ENCODE peak calls at places on chromosomes 6 and 20, in eight cellular contexts. D is GM12864; J is A549; C is naive thymus-derived CD4-positive, alpha-beta T cell; U is BE2C; G is choroid plexus epithelial cell; O is CD4-positive, alpha-beta memory T cell; K is sigmoid colon. L is an unnamed sample.

GRCh38 chr6:97978855-97979271 is 695.8 kb upstream of the MMS22L start:
- DNase-seq in C (no peak), J (no peak), G (no peak), U (peak), K (no peak), O (no peak), D (no peak), L (peak)

GRCh38 chr6:91654844-91655192 is 1067.9 kb upstream of the MAP3K7 start:
- DNase-seq in K (no peak), J (no peak), C (no peak), G (no peak), U (no peak), D (no peak), O (no peak), L (no peak)

GRCh38 chr6:80637312-80637711 is 530.8 kb downstream of the BCKDHB start:
- DNase-seq in C (no peak), J (no peak), U (no peak), O (no peak), K (no peak), D (no peak), G (peak), L (no peak)

GRCh38 chr6:2848851-2849250 is 7.2 kb upstream of the SERPINB1 start:
- DNase-seq in J (no peak), G (no peak), D (no peak), O (peak), C (peak), K (no peak), U (no peak), L (no peak)

GRCh38 chr6:20481281-20481680 is 53.0 kb upstream of the CDKAL1 start:
- DNase-seq in J (no peak), D (no peak), C (no peak), O (no peak), K (no peak), U (no peak), G (no peak), L (no peak)

GRCh38 chr6:135212935-135213334 is 31.8 kb downstream of the MYB start:
- DNase-seq in C (peak), O (no peak), D (no peak), J (no peak), U (no peak), G (peak), K (no peak), L (no peak)

GRCh38 chr6:112796712-112797111 is 449.6 kb downstream of the RFPL4B start:
- DNase-seq in J (no peak), G (no peak), U (no peak), C (no peak), K (no peak), D (no peak), O (no peak), L (no peak)

GRCh38 chr6:119350202-119351004 is 842 bp upstream of the MAN1A1 start:
- DNase-seq in D (peak), O (no peak), J (no peak), K (no peak), G (peak), C (peak), U (no peak), L (peak)

GRCh38 chr20:5569021-5569420 is 181.2 kb upstream of the SHLD1 start:
- DNase-seq in K (no peak), D (no peak), G (peak), J (peak), O (peak), C (peak), U (peak), L (peak)

GRCh38 chr20:21707999-21708737 is 2.7 kb downstream of the PAX1 start:
- DNase-seq in U (no peak), C (no peak), K (no peak), G (no peak), O (no peak), J (no peak), D (no peak), L (no peak)

GRCh38 chr20:40160151-40160550 is 528.9 kb downstream of the MAFB start:
- DNase-seq in G (peak), K (peak), C (no peak), D (peak), U (peak), J (peak), O (no peak), L (peak)

GRCh38 chr6:151014404-151015150 is 149.1 kb downstream of the MTHFD1L start:
- DNase-seq in J (peak), C (peak), D (peak), K (peak), O (peak), U (peak), G (peak), L (peak)

GRCh38 chr20:2706688-2707352 is 14.2 kb downstream of the EBF4 start:
- DNase-seq in U (no peak), D (no peak), J (no peak), G (no peak), K (no peak), O (no peak), C (no peak), L (no peak)

GRCh38 chr20:36070451-36070850 is 84.1 kb upstream of the EPB41L1 start:
- DNase-seq in D (no peak), K (no peak), O (no peak), U (no peak), C (no peak), G (peak), J (no peak), L (no peak)

GRCh38 chr20:49717693-49718092 is 4.0 kb upstream of the B4GALT5 start:
- DNase-seq in J (peak), C (no peak), G (no peak), U (no peak), K (no peak), D (no peak), O (no peak), L (no peak)

GRCh38 chr6:142014515-142014914 is 118.2 kb upstream of the GJE1 start:
- DNase-seq in K (no peak), U (no peak), O (no peak), C (no peak), D (no peak), G (peak), J (peak), L (no peak)

GRCh38 chr20:61178431-61179080 is 73.5 kb upstream of the CDH4 start:
- DNase-seq in C (no peak), D (no peak), U (no peak), K (no peak), G (no peak), O (no peak), J (no peak), L (no peak)

GRCh38 chr6:114362396-114362795 is 19.6 kb upstream of the HS3ST5 start:
- DNase-seq in G (no peak), J (no peak), C (no peak), K (no peak), U (no peak), D (no peak), O (no peak), L (no peak)

GRCh38 chr6:31592396-31592771 is 422 bp downstream of the NCR3 start:
- DNase-seq in O (no peak), U (no peak), G (no peak), D (no peak), J (no peak), K (no peak), C (no peak), L (no peak)

GRCh38 chr6:155528982-155529453 is 73.4 kb upstream of the NOX3 start:
- DNase-seq in J (no peak), D (no peak), K (no peak), C (no peak), G (peak), O (no peak), U (no peak), L (no peak)

GRCh38 chr6:136324981-136325380 is 35.3 kb upstream of the BCLAF1 start:
- DNase-seq in K (no peak), O (no peak), D (no peak), G (no peak), C (no peak), U (no peak), J (no peak), L (peak)

GRCh38 chr6:168439791-168440491 is 1.0 kb upstream of the SMOC2 start:
- DNase-seq in G (no peak), O (no peak), U (no peak), J (no peak), K (no peak), D (no peak), C (no peak), L (no peak)

GRCh38 chr20:57650756-57651483 is 30.7 kb upstream of the ZBP1 start:
- DNase-seq in J (peak), G (no peak), D (no peak), O (no peak), U (no peak), C (no peak), K (no peak), L (peak)

GRCh38 chr20:49460916-49461315 is 21.6 kb downstream of the KCNB1 start:
- DNase-seq in O (no peak), D (no peak), U (no peak), K (no peak), G (no peak), C (no peak), J (no peak), L (no peak)

GRCh38 chr6:146908786-146909185 is 295.4 kb upstream of the STXBP5 start:
- DNase-seq in K (no peak), J (no peak), U (no peak), D (no peak), G (no peak), O (no peak), C (no peak), L (no peak)

GRCh38 chr6:74467533-74468215 is 738.2 kb downstream of the COL12A1 start:
- DNase-seq in K (no peak), D (no peak), U (no peak), J (no peak), C (no peak), O (no peak), G (no peak), L (no peak)

GRCh38 chr6:20416567-20417345 is 15.1 kb downstream of the E2F3 start:
- DNase-seq in D (no peak), C (no peak), O (no peak), U (no peak), J (no peak), G (peak), K (no peak), L (no peak)

GRCh38 chr20:49675368-49676151 is 38.1 kb downstream of the B4GALT5 start:
- DNase-seq in K (no peak), G (no peak), O (no peak), U (no peak), D (no peak), J (peak), C (no peak), L (no peak)

GRCh38 chr20:21613512-21613911 is 92.0 kb upstream of the PAX1 start:
- DNase-seq in J (no peak), G (no peak), U (peak), D (no peak), K (no peak), C (no peak), O (no peak), L (no peak)

GRCh38 chr20:36591281-36591680 is 14.3 kb upstream of the RAB5IF start:
- DNase-seq in C (no peak), K (no peak), U (no peak), O (no peak), G (no peak), J (no peak), D (no peak), L (no peak)

GRCh38 chr6:56364482-56365313 is 117.3 kb upstream of the COL21A1 start:
- DNase-seq in K (no peak), C (no peak), U (peak), O (no peak), D (no peak), J (no peak), G (peak), L (no peak)

GRCh38 chr20:13821876-13822275 is 37.0 kb downstream of the NDUFAF5 start:
- DNase-seq in G (peak), D (no peak), O (no peak), C (no peak), K (no peak), J (no peak), U (no peak), L (no peak)

GRCh38 chr20:20732641-20733040 is 20.2 kb upstream of the RALGAPA2 start:
- DNase-seq in C (no peak), D (no peak), J (no peak), O (no peak), U (no peak), G (peak), K (no peak), L (no peak)

GRCh38 chr6:45650527-45651135 is 272.9 kb upstream of the SUPT3H start:
- DNase-seq in G (peak), U (no peak), O (no peak), J (peak), K (no peak), D (no peak), C (no peak), L (no peak)

GRCh38 chr20:40868568-40869223 is 159.9 kb upstream of the TOP1 start:
- DNase-seq in K (no peak), J (no peak), O (no peak), G (peak), D (no peak), U (no peak), C (no peak), L (peak)

GRCh38 chr20:25283221-25283951 is 35.5 kb downstream of the PYGB start:
- DNase-seq in J (no peak), C (no peak), D (no peak), U (peak), O (no peak), K (peak), G (no peak), L (no peak)

GRCh38 chr6:15642276-15642675 is 20.6 kb downstream of the DTNBP1 start:
- DNase-seq in D (no peak), K (no peak), U (no peak), C (no peak), O (no peak), G (peak), J (no peak), L (no peak)

GRCh38 chr6:68572525-68572924 is 62.6 kb upstream of the ADGRB3 start:
- DNase-seq in K (no peak), U (peak), J (no peak), D (peak), C (no peak), O (no peak), G (peak), L (peak)

DNA sequence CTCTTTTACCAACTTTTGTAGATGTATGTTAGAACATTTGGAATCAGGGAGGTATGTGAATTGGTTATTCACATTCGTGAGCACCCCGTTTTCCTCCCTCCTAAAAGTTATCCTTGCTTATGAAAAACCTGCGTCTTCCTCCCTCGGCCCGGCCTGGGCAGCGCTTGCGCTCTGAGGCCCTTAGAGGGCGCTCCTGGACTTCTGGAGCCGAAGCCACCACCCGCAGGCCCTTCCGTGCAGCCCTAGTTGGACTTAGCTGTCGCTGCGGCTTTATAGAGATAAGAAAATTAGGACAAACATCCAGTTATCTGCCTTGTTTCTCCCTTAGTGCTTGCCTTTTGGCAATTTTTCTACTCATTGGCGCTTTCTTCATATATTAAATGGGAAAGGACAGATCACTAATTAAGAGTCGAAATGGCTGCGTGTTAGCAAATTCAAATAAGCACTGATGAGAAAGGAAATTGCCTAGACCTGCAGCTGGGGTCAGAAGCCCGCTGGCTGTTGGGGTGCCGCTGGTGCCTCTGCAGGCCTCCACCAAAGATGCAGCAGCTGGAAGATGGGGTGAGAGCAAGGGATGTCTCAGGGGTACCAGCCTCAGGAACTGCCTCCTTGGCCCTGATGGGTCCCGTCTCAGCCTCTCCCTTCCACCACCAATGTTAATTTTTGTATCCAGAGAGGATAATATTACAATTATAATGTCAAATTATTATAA is 5.2 kb downstream of the FNDC1 start:
- DNase-seq in U (peak), K (peak), C (peak), D (peak), O (peak), J (peak), G (peak), L (peak)
- H3K4me3 ChIP-seq in U (no peak), K (no peak), C (no peak), D (no peak), O (no peak), J (no peak), G (no peak), L (no peak)

DNA sequence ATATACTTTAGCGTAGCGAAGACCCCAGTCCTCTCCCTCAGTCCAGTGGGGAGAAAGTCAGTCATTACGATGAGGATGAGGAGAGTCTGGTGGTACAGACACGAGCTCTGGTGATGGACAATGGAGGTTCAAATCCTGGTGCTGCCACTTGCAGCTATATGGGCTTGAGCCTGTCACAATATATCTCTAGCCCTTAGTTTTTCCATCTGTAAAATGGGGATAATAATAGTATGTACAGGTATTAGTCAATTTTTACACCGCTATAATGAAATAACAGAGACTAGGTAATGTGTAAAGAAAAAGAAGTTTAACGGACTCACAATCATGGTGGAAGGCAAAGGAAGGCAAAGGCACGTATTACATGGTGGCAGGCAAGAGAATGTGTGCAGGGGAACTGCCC is 237.9 kb downstream of the BCAS1 start:
- DNase-seq in C (no peak), J (no peak), U (no peak), O (no peak), G (no peak), D (no peak), K (no peak), L (no peak)
- H3K4me3 ChIP-seq in C (no peak), J (no peak), U (no peak), O (no peak), G (no peak), D (no peak), K (no peak), L (no peak)

GRCh38 chr20:62900052-62900691 is 26.1 kb downstream of the DIDO1 start:
- DNase-seq in O (peak), J (peak), C (peak), U (peak), K (peak), G (peak), D (peak), L (peak)
- H3K4me3 ChIP-seq in O (no peak), J (no peak), C (no peak), U (peak), K (peak), G (no peak), D (no peak), L (no peak)

GRCh38 chr6:138105446-138105845 is 1.8 kb downstream of the PERP start:
- DNase-seq in G (no peak), K (no peak), C (no peak), J (peak), D (no peak), U (no peak), O (no peak), L (no peak)
- H3K4me3 ChIP-seq in G (peak), K (peak), C (no peak), J (peak), D (no peak), U (no peak), O (no peak), L (no peak)

GRCh38 chr20:44714701-44715494 is at the start of gene CCN5:
- DNase-seq in J (peak), O (no peak), G (peak), D (no peak), K (peak), U (peak), C (no peak), L (peak)
- H3K4me3 ChIP-seq in J (peak), O (no peak), G (no peak), D (no peak), K (peak), U (no peak), C (no peak), L (peak)

DNA sequence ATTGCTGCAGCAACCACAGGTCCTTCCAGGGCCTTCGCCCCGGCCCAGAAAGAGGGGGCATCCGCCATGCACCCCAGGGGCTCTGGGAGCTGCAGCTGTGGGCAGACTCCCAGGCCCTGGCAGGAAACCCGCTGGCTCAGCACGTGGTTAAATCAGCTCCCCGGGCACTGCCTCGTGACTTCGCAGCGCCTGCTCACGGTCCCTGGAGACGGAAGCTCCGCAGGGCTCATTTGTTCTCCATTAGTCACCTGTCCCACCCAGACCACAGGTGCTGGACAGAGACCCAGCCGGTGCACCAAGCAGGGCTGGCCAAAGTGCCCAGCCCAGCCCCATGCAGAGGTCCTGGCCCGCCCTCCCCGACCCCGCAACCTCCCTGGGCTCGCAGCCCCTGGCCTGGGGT is 14.7 kb downstream of the KCNQ2 start:
- DNase-seq in K (no peak), D (no peak), G (no peak), O (no peak), U (peak), J (peak), C (no peak), L (no peak)
- H3K4me3 ChIP-seq in K (no peak), D (no peak), G (no peak), O (no peak), U (no peak), J (no peak), C (no peak), L (no peak)

GRCh38 chr6:165616116-165616515 is 46.9 kb downstream of the PDE10A start:
- DNase-seq in K (no peak), O (no peak), U (no peak), G (peak), D (no peak), C (no peak), J (no peak), L (no peak)
- H3K4me3 ChIP-seq in K (peak), O (no peak), U (no peak), G (peak), D (no peak), C (no peak), J (no peak), L (no peak)

GRCh38 chr6:122322824-122323223 is 76.6 kb upstream of the HSF2 start:
- DNase-seq in G (peak), K (no peak), O (no peak), J (no peak), D (no peak), U (peak), C (peak), L (no peak)
- H3K4me3 ChIP-seq in G (peak), K (peak), O (peak), J (no peak), D (peak), U (peak), C (peak), L (no peak)

L was measured in testis.